ENCODE peak calls at places on chromosome 1, in seven cellular contexts. Q is cardiac muscle cell, V is mucosa of gallbladder, E is OCI-LY7, I is breast epithelium, Y is posterior vena cava, U is GM03348. D is an unnamed sample.

GRCh38 chr1:47839460-47839760 is 157.8 kb downstream of the TRABD2B start:
- DNase-seq in Q (no peak), V (peak), E (no peak), I (no peak), Y (no peak), U (no peak), D (no peak)

GRCh38 chr1:206828765-206829164 is 36.7 kb upstream of the IL20 start:
- DNase-seq in Q (no peak), V (no peak), E (peak), I (no peak), Y (no peak), U (no peak), D (peak)

GRCh38 chr1:25990702-25991395 is 7.0 kb downstream of the PAFAH2 start:
- DNase-seq in Q (no peak), V (no peak), E (no peak), I (no peak), Y (no peak), U (no peak), D (no peak)

GRCh38 chr1:3135073-3135745 is 66.2 kb downstream of the PRDM16 start:
- DNase-seq in Q (no peak), V (no peak), E (no peak), I (no peak), Y (no peak), U (no peak), D (no peak)

GRCh38 chr1:61782771-61783170 is 40.5 kb downstream of the PATJ start:
- DNase-seq in Q (no peak), V (no peak), E (no peak), I (no peak), Y (no peak), U (no peak), D (peak)

GRCh38 chr1:155812878-155813277 is 44.1 kb downstream of the GON4L start:
- DNase-seq in Q (no peak), V (no peak), E (no peak), I (no peak), Y (no peak), U (no peak), D (no peak)

GRCh38 chr1:120179420-120180348 is 3.4 kb upstream of the SEC22B start:
- DNase-seq in Q (peak), V (no peak), E (no peak), I (no peak), Y (peak), U (peak), D (no peak)

GRCh38 chr1:24277420-24278169 is 41.6 kb upstream of the GRHL3 start:
- DNase-seq in Q (no peak), V (no peak), E (no peak), I (no peak), Y (no peak), U (peak), D (peak)

GRCh38 chr1:76764638-76765572 is 102.4 kb upstream of the ST6GALNAC5 start:
- DNase-seq in Q (peak), V (no peak), E (no peak), I (no peak), Y (no peak), U (no peak), D (no peak)